ENCODE peak calls at places on chromosomes 11 and 22, in nine cellular contexts. S, L, G, B, A, D, H, R and Q are unnamed samples.

GRCh38 chr11:251550-251949 is 14.8 kb downstream of the PSMD13 start:
- DNase-seq in S (no peak), L (no peak), G (no peak), B (no peak), A (no peak), D (no peak), H (no peak), R (no peak), Q (no peak)

GRCh38 chr11:92681606-92682005 is 287.8 kb upstream of the MTNR1B start:
- DNase-seq in S (no peak), L (no peak), G (no peak), B (no peak), A (no peak), D (no peak), H (no peak), R (no peak), Q (no peak)

GRCh38 chr11:116073854-116074837 is 569.9 kb upstream of the CADM1 start:
- DNase-seq in S (no peak), L (no peak), G (no peak), B (no peak), A (no peak), D (no peak), H (no peak), R (no peak), Q (no peak)

GRCh38 chr22:24414984-24415945 is 12.1 kb upstream of the ADORA2A start:
- DNase-seq in S (no peak), L (no peak), G (no peak), B (no peak), A (no peak), D (no peak), H (no peak), R (no peak), Q (no peak)

GRCh38 chr22:20231499-20232236 is 36.5 kb downstream of the RTN4R start:
- DNase-seq in S (no peak), L (no peak), G (no peak), B (no peak), A (no peak), D (no peak), H (no peak), R (no peak), Q (no peak)

GRCh38 chr11:121237686-121238658 is 54.6 kb upstream of the SC5D start:
- DNase-seq in S (peak; percentile 6), L (no peak), G (no peak), B (no peak), A (no peak), D (no peak), H (no peak), R (no peak), Q (no peak)

GRCh38 chr11:86069408-86070086 is 663 bp upstream of the PICALM start:
- DNase-seq in S (peak; percentile 98), L (peak; percentile 76), G (no peak), B (no peak), A (no peak), D (peak; percentile 50), H (no peak), R (no peak), Q (peak; percentile 79)

GRCh38 chr11:92324890-92325289 is 100.3 kb downstream of the FAT3 start:
- DNase-seq in S (no peak), L (no peak), G (no peak), B (no peak), A (no peak), D (no peak), H (no peak), R (no peak), Q (no peak)

GRCh38 chr11:94740083-94740974 is 27.8 kb upstream of the AMOTL1 start:
- DNase-seq in S (no peak), L (no peak), G (no peak), B (no peak), A (no peak), D (no peak), H (peak; percentile 75), R (peak; percentile 79), Q (peak; percentile 70)

GRCh38 chr11:126930100-126930841 is 70.3 kb downstream of the KIRREL3 start:
- DNase-seq in S (no peak), L (no peak), G (no peak), B (no peak), A (no peak), D (peak; percentile 2), H (no peak), R (no peak), Q (no peak)

GRCh38 chr11:19460718-19461405 is 220.1 kb upstream of the E2F8 start:
- DNase-seq in S (no peak), L (no peak), G (no peak), B (no peak), A (no peak), D (no peak), H (no peak), R (no peak), Q (no peak)

GRCh38 chr11:91997178-91997577 is 227.4 kb upstream of the FAT3 start:
- DNase-seq in S (no peak), L (no peak), G (no peak), B (no peak), A (no peak), D (no peak), H (no peak), R (no peak), Q (no peak)

GRCh38 chr22:31932863-31933262 is 11.5 kb upstream of the YWHAH start:
- DNase-seq in S (no peak), L (peak; percentile 34), G (no peak), B (no peak), A (peak; percentile 23), D (no peak), H (no peak), R (no peak), Q (no peak)

DNA sequence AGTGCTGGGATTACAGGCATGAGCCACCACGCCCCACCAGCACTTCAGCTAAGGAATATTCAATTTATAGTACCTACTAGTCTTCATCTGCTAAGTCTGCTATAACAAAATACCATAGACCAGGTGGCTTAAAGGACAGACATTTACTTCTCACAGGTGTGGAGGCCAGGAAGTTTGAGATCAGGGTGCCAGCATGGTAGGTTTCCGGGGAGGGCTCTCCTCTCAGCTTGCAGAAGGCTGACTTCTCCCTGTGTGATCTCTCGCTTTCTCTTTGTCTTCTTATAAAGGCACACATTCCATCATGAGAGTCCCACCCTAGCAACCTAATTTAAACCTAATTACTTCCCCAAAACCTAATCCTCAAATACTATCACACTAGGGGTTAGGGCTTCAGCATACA is 433.0 kb downstream of the INSC start:
- DNase-seq in S (no peak), L (no peak), G (no peak), B (no peak), A (no peak), D (no peak), H (no peak), R (no peak), Q (peak; percentile 53)
- H3K27ac ChIP-seq in S (no peak overlapping the region), L (no peak overlapping the region), G (no peak overlapping the region), B (no peak overlapping the region), A (no peak overlapping the region), D (no peak overlapping the region), H (no peak overlapping the region), R (no peak overlapping the region), Q (peak overlapping the region; percentile 27)

GRCh38 chr11:117172678-117173421 is 5.7 kb upstream of the SIDT2 start:
- DNase-seq in S (peak; percentile 68), L (no peak), G (no peak), B (peak; percentile 24), A (no peak), D (no peak), H (no peak), R (no peak), Q (no peak)
- TF ChIP-seq POLR2AphosphoS5 in S (no peak), L (no peak), G (no peak), B (no peak), A (peak; percentile 7), D (no peak), H (no peak), R (no peak), Q (no peak)

DNA sequence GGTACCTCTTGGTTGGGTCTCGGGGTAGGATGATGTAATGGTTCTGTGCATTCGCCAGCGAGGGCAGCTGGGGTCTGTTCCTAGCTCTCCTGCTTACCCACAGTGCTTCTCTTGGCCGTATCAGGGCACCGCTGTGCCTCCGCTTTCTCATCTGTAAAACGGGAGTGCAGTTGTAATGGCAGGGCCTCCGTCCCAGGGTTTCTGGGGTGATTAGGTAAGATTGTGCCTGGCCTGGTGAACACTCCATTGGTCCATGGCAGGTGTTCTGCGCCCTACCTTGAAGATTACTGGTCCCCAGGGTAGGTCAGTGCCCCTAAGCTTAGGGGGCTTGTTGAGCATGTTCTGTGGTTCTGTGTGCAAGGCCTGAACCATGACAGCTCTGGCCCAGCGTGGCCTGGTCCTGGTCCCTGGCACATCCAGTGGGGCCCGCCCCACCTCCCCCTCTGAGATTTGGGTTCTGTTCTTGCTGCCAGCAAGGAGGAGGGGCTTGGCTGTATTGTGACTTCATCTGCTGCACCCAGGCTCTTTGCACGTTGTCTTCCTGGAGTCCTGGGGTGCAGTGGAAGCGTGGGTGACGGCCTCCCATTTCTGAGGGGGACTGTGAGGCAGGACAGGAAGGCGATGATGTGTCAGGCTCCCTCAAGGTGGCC is 4.9 kb downstream of the MYRF start:
- DNase-seq in S (no peak), L (no peak), G (no peak), B (peak; percentile 72), A (no peak), D (no peak), H (no peak), R (no peak), Q (no peak)
- H3K27ac ChIP-seq in S (no peak overlapping the region), L (peak overlapping the region; percentile 100), G (no peak overlapping the region), B (peak overlapping the region; percentile 93), A (no peak overlapping the region), D (peak overlapping the region; percentile 73), H (no peak overlapping the region), R (no peak overlapping the region), Q (no peak overlapping the region)

GRCh38 chr22:23401111-23401909 is 178.8 kb downstream of the IGLL1 start:
- DNase-seq in S (no peak), L (no peak), G (peak; percentile 52), B (no peak), A (no peak), D (no peak), H (no peak), R (peak; percentile 66), Q (no peak)

GRCh38 chr22:23401910-23402274 is 178.2 kb downstream of the IGLL1 start:
- DNase-seq in S (no peak), L (no peak), G (peak; percentile 50), B (no peak), A (peak; percentile 77), D (no peak), H (no peak), R (peak; percentile 57), Q (no peak)

GRCh38 chr22:23403720-23404688 is 176.1 kb downstream of the IGLL1 start:
- DNase-seq in S (no peak), L (no peak), G (peak; percentile 49), B (no peak), A (no peak), D (no peak), H (no peak), R (peak; percentile 52), Q (no peak)

GRCh38 chr22:23403152-23403719 is 176.9 kb downstream of the IGLL1 start:
- DNase-seq in S (no peak), L (no peak), G (peak; percentile 39), B (no peak), A (peak; percentile 62), D (no peak), H (no peak), R (peak; percentile 52), Q (no peak)

GRCh38 chr22:23402275-23403151 is 177.6 kb downstream of the IGLL1 start:
- DNase-seq in S (peak; percentile 39), L (peak; percentile 67), G (peak; percentile 73), B (peak; percentile 75), A (peak; percentile 88), D (no peak), H (peak; percentile 82), R (peak; percentile 64), Q (peak; percentile 88)
- TF ChIP-seq POLR2AphosphoS5 in S (no peak), L (no peak), G (no peak), B (no peak), A (no peak), D (no peak), H (no peak), R (no peak), Q (no peak)